ENCODE peak calls at places on chromosomes 12 and 14, in four cellular contexts. R, I, A and P are unnamed samples.

GRCh38 chr12:112907415-112908157 is 824 bp downstream of the OAS1 start:
- DNase-seq in R (no peak), I (no peak), A (no peak), P (no peak)

GRCh38 chr14:105537580-105538474 is 11.4 kb downstream of the TMEM121 start:
- DNase-seq in R (no peak), I (peak; percentile 51), A (peak; percentile 53), P (no peak)

GRCh38 chr12:4858385-4858784 is 51.3 kb upstream of the KCNA1 start:
- DNase-seq in R (no peak), I (peak; percentile 65), A (no peak), P (no peak)

GRCh38 chr12:90167501-90167900 is 458.9 kb upstream of the ATP2B1 start:
- DNase-seq in R (no peak), I (no peak), A (no peak), P (no peak)

GRCh38 chr14:65560340-65561027 is 148.0 kb downstream of the FUT8 start:
- DNase-seq in R (no peak), I (no peak), A (no peak), P (no peak)

GRCh38 chr12:105296116-105297095 is 34.1 kb upstream of the C12orf75 start:
- DNase-seq in R (no peak), I (no peak), A (no peak), P (no peak)

GRCh38 chr12:52686756-52687487 is 6.7 kb upstream of the KRT1 start:
- DNase-seq in R (no peak), I (no peak), A (no peak), P (no peak)

GRCh38 chr12:93740721-93741120 is 63.5 kb downstream of the CRADD start:
- DNase-seq in R (no peak), I (peak; percentile 11), A (no peak), P (no peak)

GRCh38 chr14:52241102-52241793 is 26.2 kb upstream of the PTGDR start:
- DNase-seq in R (no peak), I (no peak), A (no peak), P (no peak)

GRCh38 chr12:13186292-13186691 is 10.2 kb upstream of the EMP1 start:
- DNase-seq in R (no peak), I (no peak), A (no peak), P (no peak)

GRCh38 chr12:6072302-6072752 is 52.1 kb downstream of the VWF start:
- DNase-seq in R (no peak), I (no peak), A (no peak), P (no peak)

GRCh38 chr14:64722842-64723447 is 18.7 kb downstream of the PLEKHG3 start:
- DNase-seq in R (no peak), I (no peak), A (no peak), P (no peak)

GRCh38 chr12:53078425-53079225 is 565 bp downstream of the SPRYD3 start:
- DNase-seq in R (no peak), I (peak; percentile 72), A (no peak), P (no peak)

GRCh38 chr12:57813971-57814771 is 4.4 kb downstream of the AVIL start:
- DNase-seq in R (peak; percentile 51), I (no peak), A (no peak), P (peak; percentile 44)

GRCh38 chr14:92529895-92530294 is 16.3 kb downstream of the RIN3 start:
- DNase-seq in R (no peak), I (no peak), A (no peak), P (no peak)

GRCh38 chr12:57552692-57553321 is 3.0 kb downstream of the KIF5A start:
- DNase-seq in R (no peak), I (no peak), A (no peak), P (no peak)

GRCh38 chr14:53273671-53274072 is 120.5 kb upstream of the DDHD1 start:
- DNase-seq in R (peak; percentile 56), I (peak; percentile 32), A (peak; percentile 23), P (peak; percentile 49)

GRCh38 chr14:53278602-53279506 is 125.7 kb upstream of the DDHD1 start:
- DNase-seq in R (no peak), I (peak; percentile 47), A (no peak), P (no peak)
- H3K27ac ChIP-seq in R (no peak overlapping the region), I (no peak overlapping the region), A (no peak overlapping the region), P (no peak overlapping the region)

DNA sequence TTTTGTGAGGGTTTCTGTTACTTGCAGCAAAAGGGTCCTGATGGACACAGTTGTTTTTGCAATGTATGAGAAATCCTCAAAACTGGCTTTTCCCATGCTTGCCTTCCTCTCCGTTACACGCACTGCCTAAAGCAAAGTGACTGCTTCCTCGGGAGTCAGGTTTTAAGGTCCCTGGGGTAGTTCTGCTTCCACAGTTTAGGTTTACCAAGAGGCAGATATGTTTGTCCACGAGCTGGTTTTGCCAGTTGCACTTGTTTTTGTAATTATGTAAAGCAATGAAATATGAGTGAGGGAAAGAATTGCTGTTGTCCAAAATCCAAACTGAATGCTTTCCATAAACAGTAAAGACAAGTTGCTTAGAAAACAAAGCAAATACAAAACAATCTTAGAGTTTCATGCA is 290.7 kb upstream of the AMIGO2 start:
- DNase-seq in R (no peak), I (no peak), A (no peak), P (no peak)
- H3K27ac ChIP-seq in R (no peak overlapping the region), I (no peak overlapping the region), A (no peak overlapping the region), P (no peak overlapping the region)

GRCh38 chr14:50559990-50560928 is at the start of gene ATL1:
- DNase-seq in R (peak; percentile 74), I (peak; percentile 90), A (peak; percentile 75), P (peak; percentile 70)
- H3K27ac ChIP-seq in R (peak within 1 kb of the TSS; percentile 91), I (peak within 1 kb of the TSS; percentile 21), A (peak within 1 kb of the TSS; percentile 87), P (peak within 1 kb of the TSS; percentile 87)

DNA sequence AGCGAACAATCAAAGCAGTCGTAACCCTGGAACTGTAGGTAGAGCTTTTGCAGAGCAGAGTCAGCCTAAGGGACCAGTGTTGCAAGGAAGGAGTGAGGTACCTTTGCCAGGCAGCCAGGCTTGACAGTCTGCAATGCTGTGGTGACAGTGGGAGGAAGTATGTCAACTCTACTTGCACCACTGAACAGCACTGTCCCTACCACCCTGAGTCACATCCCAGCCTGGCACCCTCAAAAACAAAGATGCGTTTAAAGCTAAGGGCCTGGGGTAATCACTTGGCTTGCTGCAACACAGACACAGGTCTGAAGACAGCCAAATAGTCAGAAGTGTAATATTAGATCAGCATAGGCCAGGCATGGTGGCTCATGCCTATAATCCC is 141.9 kb downstream of the DPF3 start:
- DNase-seq in R (no peak), I (no peak), A (no peak), P (no peak)
- H3K27ac ChIP-seq in R (no peak overlapping the region), I (no peak overlapping the region), A (no peak overlapping the region), P (no peak overlapping the region)